ENCODE peak calls at places on chromosomes 6 and 20, in ten cellular contexts. One of them, this sample, is unnamed.

GRCh38 chr6:27295301-27296079 is 16.6 kb downstream of the POM121L2 start:
- DNase-seq in OCI-LY7: no peak
- DNase-seq in activated T-cell treated with anti-CD3 and anti-CD28 coated beads, Interleukin-2, amount 50 U/mL, for 72 hours: no peak
- DNase-seq in RCC 7860: peak; percentile 85
- DNase-seq in activated naive CD4-positive, alpha-beta T cell treated with anti-CD3 and anti-CD28 coated beads, Interleukin-2, amount 10 ng/mL, durations not matched to agents 7 days and 5 days: no peak
- DNase-seq in fibroblast of the aortic adventitia: peak; percentile 73
- DNase-seq in mesothelial cell of epicardium: no peak
- DNase-seq in heart right ventricle: no peak
- DNase-seq in NCI-H187 treated with DMSO at 0.1 percent for 48 hours: no peak
- DNase-seq in NCI-H524: peak; percentile 50
- DNase-seq in this sample: no peak

GRCh38 chr6:144922120-144922722 is 637.1 kb downstream of the UTRN start:
- DNase-seq in OCI-LY7: no peak
- DNase-seq in activated T-cell treated with anti-CD3 and anti-CD28 coated beads, Interleukin-2, amount 50 U/mL, for 72 hours: no peak
- DNase-seq in RCC 7860: no peak
- DNase-seq in activated naive CD4-positive, alpha-beta T cell treated with anti-CD3 and anti-CD28 coated beads, Interleukin-2, amount 10 ng/mL, durations not matched to agents 7 days and 5 days: no peak
- DNase-seq in fibroblast of the aortic adventitia: peak; percentile 73
- DNase-seq in mesothelial cell of epicardium: no peak
- DNase-seq in heart right ventricle: no peak
- DNase-seq in NCI-H187 treated with DMSO at 0.1 percent for 48 hours: no peak
- DNase-seq in NCI-H524: no peak
- DNase-seq in this sample: no peak

GRCh38 chr6:150751296-150751695 is 114.2 kb upstream of the MTHFD1L start:
- DNase-seq in OCI-LY7: no peak
- DNase-seq in activated T-cell treated with anti-CD3 and anti-CD28 coated beads, Interleukin-2, amount 50 U/mL, for 72 hours: no peak
- DNase-seq in RCC 7860: no peak
- DNase-seq in activated naive CD4-positive, alpha-beta T cell treated with anti-CD3 and anti-CD28 coated beads, Interleukin-2, amount 10 ng/mL, durations not matched to agents 7 days and 5 days: no peak
- DNase-seq in fibroblast of the aortic adventitia: peak; percentile 33
- DNase-seq in mesothelial cell of epicardium: no peak
- DNase-seq in heart right ventricle: no peak
- DNase-seq in NCI-H187 treated with DMSO at 0.1 percent for 48 hours: no peak
- DNase-seq in NCI-H524: no peak
- DNase-seq in this sample: no peak

GRCh38 chr20:63345328-63346100 is 15.6 kb downstream of the CHRNA4 start:
- DNase-seq in OCI-LY7: no peak
- DNase-seq in activated T-cell treated with anti-CD3 and anti-CD28 coated beads, Interleukin-2, amount 50 U/mL, for 72 hours: no peak
- DNase-seq in RCC 7860: no peak
- DNase-seq in activated naive CD4-positive, alpha-beta T cell treated with anti-CD3 and anti-CD28 coated beads, Interleukin-2, amount 10 ng/mL, durations not matched to agents 7 days and 5 days: no peak
- DNase-seq in fibroblast of the aortic adventitia: peak; percentile 4
- DNase-seq in mesothelial cell of epicardium: no peak
- DNase-seq in heart right ventricle: peak; percentile 76
- DNase-seq in NCI-H187 treated with DMSO at 0.1 percent for 48 hours: no peak
- DNase-seq in NCI-H524: no peak
- DNase-seq in this sample: no peak

GRCh38 chr6:81834141-81834621 is 81.7 kb upstream of the TENT5A start:
- DNase-seq in OCI-LY7: no peak
- DNase-seq in activated T-cell treated with anti-CD3 and anti-CD28 coated beads, Interleukin-2, amount 50 U/mL, for 72 hours: no peak
- DNase-seq in RCC 7860: peak; percentile 34
- DNase-seq in activated naive CD4-positive, alpha-beta T cell treated with anti-CD3 and anti-CD28 coated beads, Interleukin-2, amount 10 ng/mL, durations not matched to agents 7 days and 5 days: no peak
- DNase-seq in fibroblast of the aortic adventitia: peak; percentile 67
- DNase-seq in mesothelial cell of epicardium: no peak
- DNase-seq in heart right ventricle: peak; percentile 59
- DNase-seq in NCI-H187 treated with DMSO at 0.1 percent for 48 hours: no peak
- DNase-seq in NCI-H524: no peak
- DNase-seq in this sample: no peak

GRCh38 chr6:166770216-166771116 is 143.4 kb upstream of the RPS6KA2 start:
- DNase-seq in OCI-LY7: no peak
- DNase-seq in activated T-cell treated with anti-CD3 and anti-CD28 coated beads, Interleukin-2, amount 50 U/mL, for 72 hours: no peak
- DNase-seq in RCC 7860: no peak
- DNase-seq in activated naive CD4-positive, alpha-beta T cell treated with anti-CD3 and anti-CD28 coated beads, Interleukin-2, amount 10 ng/mL, durations not matched to agents 7 days and 5 days: no peak
- DNase-seq in fibroblast of the aortic adventitia: no peak
- DNase-seq in mesothelial cell of epicardium: no peak
- DNase-seq in heart right ventricle: no peak
- DNase-seq in NCI-H187 treated with DMSO at 0.1 percent for 48 hours: no peak
- DNase-seq in NCI-H524: no peak
- DNase-seq in this sample: no peak

GRCh38 chr6:53326372-53327016 is 22.3 kb downstream of the ELOVL5 start:
- DNase-seq in OCI-LY7: no peak
- DNase-seq in activated T-cell treated with anti-CD3 and anti-CD28 coated beads, Interleukin-2, amount 50 U/mL, for 72 hours: no peak
- DNase-seq in RCC 7860: peak; percentile 89
- DNase-seq in activated naive CD4-positive, alpha-beta T cell treated with anti-CD3 and anti-CD28 coated beads, Interleukin-2, amount 10 ng/mL, durations not matched to agents 7 days and 5 days: no peak
- DNase-seq in fibroblast of the aortic adventitia: peak; percentile 98
- DNase-seq in mesothelial cell of epicardium: no peak
- DNase-seq in heart right ventricle: no peak
- DNase-seq in NCI-H187 treated with DMSO at 0.1 percent for 48 hours: no peak
- DNase-seq in NCI-H524: no peak
- DNase-seq in this sample: no peak

GRCh38 chr6:37114612-37115011 is 55.3 kb upstream of the PIM1 start:
- DNase-seq in OCI-LY7: no peak
- DNase-seq in activated T-cell treated with anti-CD3 and anti-CD28 coated beads, Interleukin-2, amount 50 U/mL, for 72 hours: no peak
- DNase-seq in RCC 7860: no peak
- DNase-seq in activated naive CD4-positive, alpha-beta T cell treated with anti-CD3 and anti-CD28 coated beads, Interleukin-2, amount 10 ng/mL, durations not matched to agents 7 days and 5 days: no peak
- DNase-seq in fibroblast of the aortic adventitia: no peak
- DNase-seq in mesothelial cell of epicardium: no peak
- DNase-seq in heart right ventricle: no peak
- DNase-seq in NCI-H187 treated with DMSO at 0.1 percent for 48 hours: no peak
- DNase-seq in NCI-H524: no peak
- DNase-seq in this sample: no peak

GRCh38 chr6:150775400-150775799 is 90.1 kb upstream of the MTHFD1L start:
- DNase-seq in OCI-LY7: no peak
- DNase-seq in activated T-cell treated with anti-CD3 and anti-CD28 coated beads, Interleukin-2, amount 50 U/mL, for 72 hours: no peak
- DNase-seq in RCC 7860: no peak
- DNase-seq in activated naive CD4-positive, alpha-beta T cell treated with anti-CD3 and anti-CD28 coated beads, Interleukin-2, amount 10 ng/mL, durations not matched to agents 7 days and 5 days: no peak
- DNase-seq in fibroblast of the aortic adventitia: no peak
- DNase-seq in mesothelial cell of epicardium: no peak
- DNase-seq in heart right ventricle: no peak
- DNase-seq in NCI-H187 treated with DMSO at 0.1 percent for 48 hours: no peak
- DNase-seq in NCI-H524: no peak
- DNase-seq in this sample: no peak

GRCh38 chr6:5499644-5500306 is 238.5 kb downstream of the FARS2 start:
- DNase-seq in OCI-LY7: no peak
- DNase-seq in activated T-cell treated with anti-CD3 and anti-CD28 coated beads, Interleukin-2, amount 50 U/mL, for 72 hours: no peak
- DNase-seq in RCC 7860: peak; percentile 61
- DNase-seq in activated naive CD4-positive, alpha-beta T cell treated with anti-CD3 and anti-CD28 coated beads, Interleukin-2, amount 10 ng/mL, durations not matched to agents 7 days and 5 days: no peak
- DNase-seq in fibroblast of the aortic adventitia: peak; percentile 72
- DNase-seq in mesothelial cell of epicardium: no peak
- DNase-seq in heart right ventricle: no peak
- DNase-seq in NCI-H187 treated with DMSO at 0.1 percent for 48 hours: no peak
- DNase-seq in NCI-H524: no peak
- DNase-seq in this sample: no peak

This sample was measured in KBM-7.